ENCODE peak calls at places on chromosomes 1 and 21, in four cellular contexts. One of them, this sample, is unnamed.

GRCh38 chr1:12556957-12557935 is 60.8 kb downstream of the DHRS3 start:
- DNase-seq in A549: no peak
- DNase-seq in K562: no peak
- DNase-seq in WTC11: no peak
- DNase-seq in this sample: no peak

GRCh38 chr1:21344750-21345443 is 54.6 kb upstream of the ECE1 start:
- DNase-seq in A549: no peak
- DNase-seq in K562: peak
- DNase-seq in WTC11: peak
- DNase-seq in this sample: no peak

GRCh38 chr1:229252228-229252984 is 18.5 kb upstream of the RAB4A start:
- DNase-seq in K562: no peak
- DNase-seq in WTC11: no peak
- DNase-seq in A549: no peak
- DNase-seq in this sample: no peak

GRCh38 chr1:8956461-8957349 is 11.0 kb downstream of the CA6 start:
- DNase-seq in WTC11: no peak
- DNase-seq in K562: no peak
- DNase-seq in A549: no peak
- DNase-seq in this sample: no peak

GRCh38 chr1:246160905-246161304 is 346.2 kb downstream of the SMYD3 start:
- DNase-seq in K562: no peak
- DNase-seq in WTC11: no peak
- DNase-seq in A549: no peak
- DNase-seq in this sample: no peak

GRCh38 chr1:31955917-31956736 is 18.0 kb upstream of the PTP4A2 start:
- DNase-seq in A549: peak
- DNase-seq in K562: peak
- DNase-seq in WTC11: peak
- DNase-seq in this sample: peak

GRCh38 chr1:204684551-204685235 is 845 bp downstream of the LRRN2 start:
- DNase-seq in K562: peak
- DNase-seq in A549: peak
- DNase-seq in WTC11: peak
- DNase-seq in this sample: no peak

GRCh38 chr1:14259191-14259757 is 339.2 kb upstream of the KAZN start:
- DNase-seq in WTC11: no peak
- DNase-seq in A549: no peak
- DNase-seq in K562: no peak
- DNase-seq in this sample: no peak

GRCh38 chr1:193827516-193827915 is 641.1 kb upstream of the B3GALT2 start:
- DNase-seq in A549: no peak
- DNase-seq in WTC11: no peak
- DNase-seq in K562: no peak
- DNase-seq in this sample: no peak

GRCh38 chr1:147664206-147664605 is 6.1 kb downstream of the ACP6 start:
- DNase-seq in WTC11: no peak
- DNase-seq in A549: no peak
- DNase-seq in K562: no peak
- DNase-seq in this sample: no peak

GRCh38 chr1:1616838-1617237 is 1.5 kb downstream of the MIB2 start:
- DNase-seq in WTC11: no peak
- DNase-seq in A549: no peak
- DNase-seq in K562: no peak
- DNase-seq in this sample: no peak

GRCh38 chr1:3453203-3453761 is 1.2 kb upstream of the ARHGEF16 start:
- DNase-seq in K562: peak
- DNase-seq in WTC11: peak
- DNase-seq in A549: peak
- DNase-seq in this sample: peak

GRCh38 chr1:103854279-103854678 is 104.6 kb downstream of the AMY1C start:
- DNase-seq in WTC11: no peak
- DNase-seq in A549: no peak
- DNase-seq in K562: no peak
- DNase-seq in this sample: no peak

GRCh38 chr1:27430903-27431653 is 38.7 kb downstream of the GPR3 start:
- DNase-seq in A549: no peak
- DNase-seq in K562: peak
- DNase-seq in WTC11: no peak
- DNase-seq in this sample: no peak

GRCh38 chr1:173095632-173096031 is 44.9 kb upstream of the TNFSF18 start:
- DNase-seq in A549: no peak
- DNase-seq in WTC11: no peak
- DNase-seq in K562: no peak
- DNase-seq in this sample: no peak

GRCh38 chr1:201877877-201878339 is 10.8 kb upstream of the SHISA4 start:
- DNase-seq in K562: peak
- DNase-seq in A549: peak
- DNase-seq in WTC11: peak
- DNase-seq in this sample: peak

GRCh38 chr1:42682739-42683529 is 716 bp downstream of the YBX1 start:
- DNase-seq in WTC11: peak
- DNase-seq in K562: peak
- DNase-seq in A549: peak
- DNase-seq in this sample: peak

GRCh38 chr1:194295690-194296089 is 1109.3 kb upstream of the B3GALT2 start:
- DNase-seq in K562: no peak
- DNase-seq in WTC11: no peak
- DNase-seq in A549: peak
- DNase-seq in this sample: peak

GRCh38 chr1:119773711-119774241 is 5.1 kb upstream of the HMGCS2 start:
- DNase-seq in A549: no peak
- DNase-seq in WTC11: no peak
- DNase-seq in K562: no peak
- DNase-seq in this sample: no peak

GRCh38 chr21:33789697-33790096 is 125.9 kb downstream of the ATP5PO start:
- DNase-seq in A549: no peak
- DNase-seq in K562: no peak
- DNase-seq in WTC11: no peak
- DNase-seq in this sample: no peak

GRCh38 chr21:44802396-44803153 is 955 bp upstream of the UBE2G2 start:
- DNase-seq in K562: peak
- DNase-seq in WTC11: no peak
- DNase-seq in A549: peak
- DNase-seq in this sample: peak

GRCh38 chr21:34722684-34723300 is 54.0 kb downstream of the CLIC6 start:
- DNase-seq in WTC11: peak
- DNase-seq in K562: peak
- DNase-seq in A549: no peak
- DNase-seq in this sample: no peak

GRCh38 chr1:160117709-160118183 is 2.2 kb downstream of the ATP1A2 start:
- DNase-seq in A549: no peak
- DNase-seq in WTC11: no peak
- DNase-seq in K562: no peak
- DNase-seq in this sample: no peak

GRCh38 chr21:23131177-23131576 is 2133.0 kb downstream of the NCAM2 start:
- DNase-seq in K562: no peak
- DNase-seq in A549: no peak
- DNase-seq in WTC11: peak
- DNase-seq in this sample: no peak

GRCh38 chr1:31587720-31588423 is 11.6 kb downstream of the TINAGL1 start:
- DNase-seq in WTC11: peak
- DNase-seq in A549: peak
- DNase-seq in K562: peak
- DNase-seq in this sample: peak

GRCh38 chr1:11858968-11859871 is 475 bp upstream of the NPPB start:
- DNase-seq in K562: peak
- DNase-seq in A549: peak
- DNase-seq in WTC11: peak
- DNase-seq in this sample: peak

GRCh38 chr1:184457500-184457899 is 70.7 kb downstream of the C1orf21 start:
- DNase-seq in K562: no peak
- DNase-seq in WTC11: no peak
- DNase-seq in A549: no peak
- DNase-seq in this sample: no peak

GRCh38 chr1:36322085-36322785 is 1.2 kb downstream of the EVA1B start:
- DNase-seq in K562: no peak
- DNase-seq in A549: no peak
- DNase-seq in WTC11: peak
- DNase-seq in this sample: no peak

GRCh38 chr1:94481473-94481933 is 60.1 kb downstream of the F3 start:
- DNase-seq in WTC11: peak
- DNase-seq in K562: peak
- DNase-seq in A549: peak
- DNase-seq in this sample: peak

GRCh38 chr1:220301630-220302029 is 29.4 kb upstream of the RAB3GAP2 start:
- DNase-seq in K562: no peak
- DNase-seq in WTC11: no peak
- DNase-seq in A549: no peak
- DNase-seq in this sample: no peak

GRCh38 chr1:13623021-13623637 is 39.5 kb downstream of the PDPN start:
- DNase-seq in K562: no peak
- DNase-seq in WTC11: no peak
- DNase-seq in A549: no peak
- DNase-seq in this sample: no peak

GRCh38 chr1:175757381-175758015 is 14.1 kb upstream of the TNR start:
- DNase-seq in K562: peak
- DNase-seq in A549: peak
- DNase-seq in WTC11: peak
- DNase-seq in this sample: no peak

GRCh38 chr1:165890684-165891083 is 63.3 kb downstream of the UCK2 start:
- DNase-seq in K562: no peak
- DNase-seq in WTC11: no peak
- DNase-seq in A549: no peak
- DNase-seq in this sample: no peak

GRCh38 chr1:181208076-181208475 is 119.6 kb downstream of the IER5 start:
- DNase-seq in A549: no peak
- DNase-seq in WTC11: no peak
- DNase-seq in K562: no peak
- DNase-seq in this sample: no peak

GRCh38 chr1:3018576-3018975 is 2.7 kb upstream of the ACTRT2 start:
- DNase-seq in K562: no peak
- DNase-seq in WTC11: no peak
- DNase-seq in A549: no peak
- DNase-seq in this sample: no peak

GRCh38 chr1:12031039-12031980 is 12.0 kb downstream of the MIIP start:
- DNase-seq in A549: peak
- DNase-seq in K562: peak
- DNase-seq in WTC11: peak
- DNase-seq in this sample: no peak

GRCh38 chr1:155195201-155196102 is 12.2 kb downstream of the THBS3 start:
- DNase-seq in K562: peak
- DNase-seq in A549: peak
- DNase-seq in WTC11: no peak
- DNase-seq in this sample: no peak

GRCh38 chr1:241857131-241857530 is 9.1 kb downstream of the EXO1 start:
- DNase-seq in WTC11: no peak
- DNase-seq in A549: no peak
- DNase-seq in K562: no peak
- DNase-seq in this sample: no peak
- TF ChIP-seq NR3C1 in WTC11: no peak
- TF ChIP-seq NR3C1 in A549: no peak
- TF ChIP-seq NR3C1 in K562: no peak
- TF ChIP-seq NR3C1 in this sample: no peak

GRCh38 chr1:59013276-59013927 is 229.6 kb upstream of the JUN start:
- DNase-seq in K562: no peak
- DNase-seq in A549: no peak
- DNase-seq in WTC11: peak
- DNase-seq in this sample: no peak
- TF ChIP-seq NR3C1 in K562: no peak
- TF ChIP-seq NR3C1 in A549: no peak
- TF ChIP-seq NR3C1 in WTC11: no peak
- TF ChIP-seq NR3C1 in this sample: no peak

GRCh38 chr1:77762072-77762476 is 2.4 kb upstream of the USP33 start:
- DNase-seq in A549: no peak
- DNase-seq in K562: peak
- DNase-seq in WTC11: no peak
- DNase-seq in this sample: peak
- TF ChIP-seq NR3C1 in A549: no peak
- TF ChIP-seq NR3C1 in K562: no peak
- TF ChIP-seq NR3C1 in WTC11: no peak
- TF ChIP-seq NR3C1 in this sample: no peak

DNA sequence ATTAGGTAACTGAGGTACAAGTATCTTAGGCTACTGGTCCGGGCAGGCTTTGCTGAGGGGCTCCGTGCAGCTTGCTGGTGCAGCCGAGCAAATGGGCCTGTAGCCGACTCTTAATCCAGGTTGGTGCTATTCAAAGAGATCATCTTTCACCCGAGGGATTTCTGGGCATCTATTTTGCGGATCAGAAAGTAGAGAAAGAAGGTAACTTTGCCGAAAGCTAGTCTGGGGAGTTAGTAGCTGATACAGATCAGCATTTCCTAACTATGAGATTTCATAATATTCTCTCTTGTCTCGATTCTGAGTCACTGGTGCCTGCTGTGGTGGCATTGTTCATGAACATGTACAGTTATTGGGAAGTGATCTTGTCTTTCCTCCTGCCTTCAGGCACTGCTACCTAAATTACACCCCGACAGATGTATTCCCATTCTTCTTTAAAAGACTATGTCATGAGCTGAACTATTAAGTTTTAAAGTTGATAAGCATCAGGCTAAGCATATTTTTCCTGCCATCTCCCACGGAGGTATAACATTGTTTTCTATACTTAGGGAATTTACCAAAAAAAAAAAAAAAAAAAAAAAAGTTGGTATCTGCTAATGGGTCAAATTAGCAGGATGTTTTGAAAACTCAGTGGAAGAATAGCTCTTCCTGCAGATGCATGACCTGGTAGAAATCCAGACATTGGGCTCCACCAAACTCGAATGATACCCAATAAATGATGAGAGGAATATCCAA is 57.1 kb downstream of the NFIA start:
- DNase-seq in A549: peak
- DNase-seq in WTC11: no peak
- DNase-seq in K562: no peak
- DNase-seq in this sample: peak
- TF ChIP-seq NR3C1 in A549: no peak
- TF ChIP-seq NR3C1 in WTC11: no peak
- TF ChIP-seq NR3C1 in K562: no peak
- TF ChIP-seq NR3C1 in this sample: no peak

GRCh38 chr1:186152227-186152944 is 222.7 kb downstream of the TPR start:
- DNase-seq in K562: no peak
- DNase-seq in WTC11: no peak
- DNase-seq in A549: peak
- DNase-seq in this sample: no peak
- TF ChIP-seq NR3C1 in K562: no peak
- TF ChIP-seq NR3C1 in WTC11: no peak
- TF ChIP-seq NR3C1 in A549: no peak
- TF ChIP-seq NR3C1 in this sample: no peak

GRCh38 chr1:99456536-99456935 is 189.4 kb upstream of the PALMD start:
- DNase-seq in K562: no peak
- DNase-seq in WTC11: no peak
- DNase-seq in A549: no peak
- DNase-seq in this sample: no peak
- TF ChIP-seq NR3C1 in K562: no peak
- TF ChIP-seq NR3C1 in WTC11: no peak
- TF ChIP-seq NR3C1 in A549: no peak
- TF ChIP-seq NR3C1 in this sample: no peak